ENCODE peak calls at places on chromosomes 5 and 9, in four cellular contexts. N, W, U and F are unnamed samples.

GRCh38 chr5:6401410-6401809 is 23.1 kb upstream of the MED10 start:
- DNase-seq in N (no peak), W (no peak), U (no peak), F (no peak)

GRCh38 chr9:77952641-77953341 is 78.8 kb downstream of the GNAQ start:
- DNase-seq in N (no peak), W (no peak), U (no peak), F (no peak)

GRCh38 chr9:33311953-33312352 is 21.6 kb downstream of the NFX1 start:
- DNase-seq in N (no peak), W (no peak), U (no peak), F (no peak)

GRCh38 chr5:55773057-55773456 is 35.2 kb downstream of the DDX4 start:
- DNase-seq in N (no peak), W (no peak), U (no peak), F (no peak)

GRCh38 chr9:120925535-120926396 is 830 bp downstream of the TRAF1 start:
- DNase-seq in N (peak), W (peak), U (no peak), F (no peak)

GRCh38 chr5:93421498-93421897 is 159.5 kb downstream of the NR2F1-AS1 start:
- DNase-seq in N (no peak), W (no peak), U (peak), F (no peak)

GRCh38 chr5:64939772-64940510 is 171.2 kb downstream of the CWC27 start:
- DNase-seq in N (peak), W (no peak), U (no peak), F (no peak)

GRCh38 chr5:41748631-41749030 is 121.6 kb downstream of the OXCT1 start:
- DNase-seq in N (no peak), W (no peak), U (no peak), F (no peak)

GRCh38 chr9:109781541-109782197 is 1.7 kb downstream of the PALM2AKAP2 start:
- DNase-seq in N (no peak), W (no peak), U (no peak), F (no peak)

GRCh38 chr5:129972774-129973173 is 68.5 kb downstream of the CHSY3 start:
- DNase-seq in N (no peak), W (no peak), U (no peak), F (no peak)

GRCh38 chr9:76852026-76852425 is 53.9 kb downstream of the PRUNE2 start:
- DNase-seq in N (no peak), W (no peak), U (no peak), F (no peak)

GRCh38 chr5:149423287-149424268 is 44.5 kb upstream of the IL17B start:
- DNase-seq in N (peak), W (no peak), U (no peak), F (no peak)

GRCh38 chr5:31581498-31582099 is 49.5 kb downstream of the C5orf22 start:
- DNase-seq in N (no peak), W (no peak), U (no peak), F (no peak)

GRCh38 chr9:34588671-34589370 is 703 bp downstream of the CNTFR start:
- DNase-seq in N (no peak), W (no peak), U (no peak), F (no peak)

GRCh38 chr5:94983861-94984535 is 300.9 kb downstream of the MCTP1 start:
- DNase-seq in N (no peak), W (no peak), U (no peak), F (no peak)

GRCh38 chr9:87280421-87280820 is 217.2 kb upstream of the DAPK1 start:
- DNase-seq in N (no peak), W (no peak), U (no peak), F (no peak)

GRCh38 chr9:128123451-128124080 is 4.0 kb downstream of the PTGES2 start:
- DNase-seq in N (peak), W (no peak), U (no peak), F (no peak)

GRCh38 chr5:12845549-12846159 is 941.4 kb upstream of the CTNND2 start:
- DNase-seq in N (no peak), W (no peak), U (no peak), F (no peak)

GRCh38 chr5:17184596-17184995 is 32.8 kb upstream of the BASP1 start:
- DNase-seq in N (no peak), W (no peak), U (no peak), F (no peak)

GRCh38 chr5:77256406-77256805 is 45.9 kb downstream of the PDE8B start:
- DNase-seq in N (no peak), W (no peak), U (no peak), F (no peak)

GRCh38 chr9:81150016-81150625 is 539.2 kb downstream of the TLE1 start:
- DNase-seq in N (no peak), W (no peak), U (no peak), F (no peak)

GRCh38 chr5:69492391-69493234 is at the start of gene OCLN:
- DNase-seq in N (peak), W (no peak), U (peak), F (peak)

GRCh38 chr5:105503950-105504349 is 1941.4 kb upstream of the NUDT12 start:
- DNase-seq in N (no peak), W (no peak), U (no peak), F (no peak)

GRCh38 chr9:82532504-82532903 is 530.4 kb downstream of the RASEF start:
- DNase-seq in N (no peak), W (no peak), U (no peak), F (no peak)

GRCh38 chr5:3609120-3609681 is 13.6 kb downstream of the IRX1 start:
- DNase-seq in N (no peak), W (no peak), U (no peak), F (no peak)

GRCh38 chr5:149728303-149728702 is 1.8 kb upstream of the PPARGC1B start:
- DNase-seq in N (no peak), W (no peak), U (no peak), F (no peak)

GRCh38 chr5:104444656-104445055 is 882.1 kb upstream of the NUDT12 start:
- DNase-seq in N (no peak), W (no peak), U (no peak), F (no peak)

GRCh38 chr9:27534131-27534530 is 4.5 kb upstream of the MOB3B start:
- DNase-seq in N (no peak), W (no peak), U (no peak), F (no peak)

GRCh38 chr5:73112359-73112758 is 8.0 kb upstream of the TMEM171 start:
- DNase-seq in N (no peak), W (no peak), U (no peak), F (no peak)

GRCh38 chr5:36363101-36363500 is 61.4 kb upstream of the RANBP3L start:
- DNase-seq in N (no peak), W (no peak), U (no peak), F (no peak)

GRCh38 chr9:123331303-123331702 is 24.7 kb upstream of the CRB2 start:
- DNase-seq in N (no peak), W (no peak), U (no peak), F (no peak)

GRCh38 chr5:149834246-149834855 is 104.2 kb downstream of the PPARGC1B start:
- DNase-seq in N (no peak), W (peak), U (peak), F (peak)

GRCh38 chr5:175824621-175825020 is 46.8 kb upstream of the CPLX2 start:
- DNase-seq in N (no peak), W (no peak), U (no peak), F (no peak)

GRCh38 chr5:81238460-81238859 is 5.3 kb downstream of the CKMT2 start:
- DNase-seq in N (peak), W (no peak), U (no peak), F (no peak)

GRCh38 chr5:179615203-179615602 is 8.3 kb downstream of the HNRNPH1 start:
- DNase-seq in N (no peak), W (no peak), U (no peak), F (no peak)

GRCh38 chr9:71744754-71745521 is 23.4 kb downstream of the CEMIP2 start:
- DNase-seq in N (no peak), W (no peak), U (no peak), F (no peak)

GRCh38 chr9:36328798-36329411 is 70.7 kb upstream of the GNE start:
- DNase-seq in N (no peak), W (peak), U (no peak), F (peak)

DNA sequence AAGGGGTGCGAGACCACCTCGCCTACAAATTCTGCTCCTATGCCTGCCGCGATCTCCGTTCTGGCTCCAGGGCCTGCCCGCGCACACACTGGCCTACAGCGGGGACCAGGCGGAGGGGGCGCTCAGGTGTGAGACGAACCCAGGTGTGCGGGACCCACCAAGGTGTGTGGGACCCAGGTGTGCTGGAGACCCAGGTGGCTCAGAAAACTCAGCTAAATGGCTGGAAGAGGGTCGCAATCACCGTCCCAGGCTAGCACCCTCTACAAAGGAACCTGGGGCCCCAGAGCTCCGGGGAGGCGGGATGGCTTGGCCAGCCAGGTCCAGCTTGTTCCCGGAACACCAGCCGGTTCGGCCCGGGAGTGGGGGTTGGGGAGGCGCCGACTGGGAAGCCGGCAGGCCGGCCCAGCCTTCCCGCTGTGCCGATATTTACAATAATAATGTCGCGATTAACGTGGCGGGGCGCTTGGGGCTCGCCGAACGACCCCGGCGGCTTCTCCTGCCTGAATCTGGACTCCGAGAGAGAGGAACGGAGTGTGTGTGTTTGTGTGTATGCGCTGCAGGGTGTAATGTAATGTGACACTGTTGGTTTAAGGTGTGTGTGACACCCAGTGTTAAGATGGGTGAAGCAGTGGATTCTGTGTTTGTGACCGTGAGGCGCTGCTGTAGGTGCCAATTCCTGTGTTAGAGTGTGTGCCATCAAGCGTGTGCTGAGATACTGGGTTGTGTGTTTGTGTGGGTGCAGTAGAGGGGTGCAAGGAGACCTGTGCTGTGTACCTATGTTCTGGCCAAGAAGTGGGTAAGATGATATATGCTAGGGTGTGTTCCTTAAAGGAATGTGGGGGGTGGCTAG is 1.4 kb downstream of the PCDH1 start:
- DNase-seq in N (no peak), W (no peak), U (no peak), F (no peak)
- TF ChIP-seq POLR2A in N (no peak), W (peak), U (peak), F (no peak)

GRCh38 chr5:87322381-87322780 is 54.7 kb downstream of the RASA1 start:
- DNase-seq in N (no peak), W (no peak), U (no peak), F (no peak)

GRCh38 chr5:87321605-87322004 is 53.9 kb downstream of the RASA1 start:
- DNase-seq in N (no peak), W (no peak), U (no peak), F (no peak)

GRCh38 chr5:87319469-87319868 is 51.8 kb downstream of the RASA1 start:
- DNase-seq in N (no peak), W (no peak), U (no peak), F (no peak)
- TF ChIP-seq POLR2A in N (no peak), W (no peak), U (no peak), F (no peak)

GRCh38 chr9:16656432-16657169 is 213.9 kb downstream of the BNC2 start:
- DNase-seq in N (no peak), W (no peak), U (no peak), F (no peak)
- TF ChIP-seq POLR2A in N (no peak), W (no peak), U (no peak), F (no peak)

DNA sequence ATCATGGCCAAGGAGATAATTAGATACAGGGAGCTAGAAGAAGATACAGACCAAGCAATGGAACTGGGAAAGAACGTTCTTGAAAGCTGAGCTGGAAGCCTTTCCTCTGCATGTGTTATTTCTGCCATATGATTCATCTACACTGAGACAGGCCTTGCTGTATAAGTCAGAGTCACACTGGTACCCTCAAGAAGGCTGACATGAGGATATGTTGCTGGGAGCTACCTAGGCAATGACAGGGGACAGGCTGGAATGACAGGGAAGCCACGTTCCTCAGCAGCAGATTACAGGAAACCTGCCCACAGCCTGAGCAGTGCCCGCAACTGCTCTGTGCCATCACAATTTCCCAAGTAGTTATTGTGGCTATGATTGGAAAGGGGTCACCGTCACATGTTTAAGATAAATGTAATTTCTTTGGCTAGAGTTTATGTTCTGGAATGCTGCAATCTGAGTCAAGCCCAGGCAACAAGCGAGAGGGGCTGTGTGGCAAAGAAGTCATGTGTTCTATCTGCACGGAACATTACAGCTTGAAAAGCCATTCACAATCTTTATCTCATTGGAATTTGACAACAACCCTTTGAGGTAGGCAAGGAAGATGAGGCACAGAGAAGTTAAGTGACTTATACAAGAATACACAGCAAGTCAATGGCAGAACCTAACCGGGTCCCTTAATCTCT is 108.2 kb downstream of the TTLL11 start:
- DNase-seq in N (no peak), W (no peak), U (no peak), F (no peak)
- TF ChIP-seq POLR2A in N (no peak), W (no peak), U (no peak), F (no peak)